ENCODE peak calls at places on chromosomes 12 and 14, in six cellular contexts. L is NCI-H1092, S is CD14-positive monocyte, R is endothelial cell, D is BE2C, N is astrocyte of the spinal cord. K is an unnamed sample.

GRCh38 chr12:12561305-12562015 is 1.2 kb downstream of the DUSP16 start:
- DNase-seq in L (peak; percentile 32), S (peak; percentile 49), R (peak; percentile 58), D (peak; percentile 64), N (peak; percentile 50), K (no peak)

GRCh38 chr12:25653487-25654175 is 100.5 kb upstream of the LMNTD1 start:
- DNase-seq in L (no peak), S (no peak), R (peak; percentile 45), D (peak; percentile 90), N (no peak), K (no peak)

GRCh38 chr12:119699199-119699765 is 31.3 kb downstream of the PRKAB1 start:
- DNase-seq in L (no peak), S (no peak), R (no peak), D (no peak), N (no peak), K (no peak)

GRCh38 chr12:123043536-123044001 is 63.1 kb downstream of the ARL6IP4 start:
- DNase-seq in L (peak; percentile 32), S (peak; percentile 75), R (peak; percentile 75), D (peak; percentile 80), N (peak; percentile 94), K (peak; percentile 80)

GRCh38 chr14:24051789-24052655 is at the start of gene CARMIL3:
- DNase-seq in L (peak; percentile 78), S (peak; percentile 49), R (peak; percentile 53), D (peak; percentile 83), N (peak; percentile 31), K (peak; percentile 58)

GRCh38 chr12:4587108-4587507 is 25.1 kb downstream of the DYRK4 start:
- DNase-seq in L (no peak), S (no peak), R (no peak), D (no peak), N (no peak), K (no peak)

GRCh38 chr14:20631023-20631820 is 10.3 kb downstream of the OR6S1 start:
- DNase-seq in L (no peak), S (no peak), R (peak; percentile 66), D (peak; percentile 71), N (peak; percentile 58), K (peak; percentile 72)

GRCh38 chr14:61326847-61327246 is 5.5 kb downstream of the PRKCH start:
- DNase-seq in L (no peak), S (no peak), R (peak; percentile 36), D (no peak), N (peak; percentile 10), K (no peak)

GRCh38 chr14:84646791-84647500 is 883.0 kb upstream of the FLRT2 start:
- DNase-seq in L (no peak), S (no peak), R (no peak), D (no peak), N (peak; percentile 62), K (no peak)

GRCh38 chr12:113108308-113108707 is 27.3 kb downstream of the RASAL1 start:
- DNase-seq in L (no peak), S (no peak), R (no peak), D (no peak), N (no peak), K (no peak)

GRCh38 chr12:99960312-99960711 is 24.4 kb downstream of the ANKS1B start:
- DNase-seq in L (peak; percentile 10), S (no peak), R (peak; percentile 8), D (no peak), N (no peak), K (no peak)

GRCh38 chr12:2680676-2681039 is 114.1 kb upstream of the FKBP4 start:
- DNase-seq in L (no peak), S (no peak), R (no peak), D (no peak), N (no peak), K (no peak)

GRCh38 chr12:90058721-90059120 is 350.1 kb upstream of the ATP2B1 start:
- DNase-seq in L (no peak), S (no peak), R (no peak), D (no peak), N (peak; percentile 90), K (no peak)

GRCh38 chr12:128672428-128672827 is 151.3 kb downstream of the SLC15A4 start:
- DNase-seq in L (no peak), S (no peak), R (no peak), D (no peak), N (no peak), K (no peak)

GRCh38 chr12:67892289-67892688 is 97.0 kb upstream of the IFNG-AS1 start:
- DNase-seq in L (no peak), S (no peak), R (no peak), D (no peak), N (no peak), K (no peak)

GRCh38 chr12:57240069-57240921 is 10.7 kb downstream of the STAC3 start:
- DNase-seq in L (peak; percentile 56), S (peak; percentile 72), R (no peak), D (peak; percentile 59), N (peak; percentile 48), K (peak; percentile 85)

GRCh38 chr14:82889701-82890100 is 1356.0 kb upstream of the SEL1L start:
- DNase-seq in L (no peak), S (no peak), R (no peak), D (no peak), N (no peak), K (no peak)

GRCh38 chr14:73397810-73398209 is 60.5 kb downstream of the NUMB start:
- DNase-seq in L (no peak), S (no peak), R (no peak), D (no peak), N (no peak), K (no peak)

GRCh38 chr14:61549425-61549824 is 145.9 kb upstream of the HIF1A start:
- DNase-seq in L (no peak), S (no peak), R (no peak), D (no peak), N (peak; percentile 39), K (peak; percentile 81)

GRCh38 chr12:110102255-110102654 is 21.9 kb upstream of the IFT81 start:
- DNase-seq in L (peak; percentile 11), S (no peak), R (peak; percentile 38), D (peak; percentile 93), N (peak; percentile 72), K (peak; percentile 43)

GRCh38 chr14:96122496-96122895 is 82.1 kb upstream of the BDKRB2 start:
- DNase-seq in L (no peak), S (no peak), R (no peak), D (no peak), N (peak; percentile 22), K (peak; percentile 92)

GRCh38 chr12:90085491-90086274 is 377.0 kb upstream of the ATP2B1 start:
- DNase-seq in L (no peak), S (no peak), R (no peak), D (no peak), N (no peak), K (peak; percentile 68)

GRCh38 chr12:121893901-121894540 is 5.4 kb downstream of the PSMD9 start:
- DNase-seq in L (no peak), S (no peak), R (no peak), D (no peak), N (peak; percentile 67), K (peak; percentile 13)

GRCh38 chr14:81459421-81459820 is 59.3 kb upstream of the STON2 start:
- DNase-seq in L (no peak), S (no peak), R (no peak), D (no peak), N (no peak), K (no peak)

GRCh38 chr14:59464651-59465569 is at the start of gene GPR135:
- DNase-seq in L (peak; percentile 62), S (peak; percentile 46), R (peak; percentile 66), D (peak; percentile 78), N (peak; percentile 58), K (peak; percentile 73)

GRCh38 chr12:115740586-115741155 is 536.8 kb downstream of the MED13L start:
- DNase-seq in L (no peak), S (no peak), R (no peak), D (no peak), N (no peak), K (no peak)

GRCh38 chr14:53355581-53356112 is 202.5 kb upstream of the DDHD1 start:
- DNase-seq in L (no peak), S (no peak), R (peak; percentile 4), D (no peak), N (peak; percentile 96), K (no peak)